ENCODE peak calls at places on chromosomes 3 and 15, in ten cellular contexts. Q is transverse colon, T is neural progenitor cell, U is skeletal muscle cell, E is K562, L is tibial nerve, A is astrocyte of the spinal cord, V is NB4, Y is BE2C, G is fibroblast of lung. D is an unnamed sample.

GRCh38 chr3:30081904-30082303 is 524.5 kb upstream of the TGFBR2 start:
- DNase-seq in Q (peak; percentile 88), T (no peak), U (no peak), E (no peak), L (no peak), A (no peak), V (no peak), Y (no peak), G (no peak), D (no peak)

GRCh38 chr15:74793135-74794028 is 11.5 kb downstream of the CSK start:
- DNase-seq in Q (peak; percentile 59), T (no peak), U (no peak), E (no peak), L (no peak), A (peak; percentile 32), V (peak; percentile 66), Y (no peak), G (no peak), D (peak; percentile 85)

GRCh38 chr3:110886514-110886913 is 185.1 kb upstream of the NECTIN3 start:
- DNase-seq in Q (no peak), T (peak; percentile 86), U (no peak), E (no peak), L (no peak), A (no peak), V (no peak), Y (no peak), G (no peak), D (no peak)

GRCh38 chr3:118984699-118985098 is 49.9 kb downstream of the IGSF11 start:
- DNase-seq in Q (no peak), T (no peak), U (no peak), E (peak; percentile 32), L (no peak), A (no peak), V (no peak), Y (no peak), G (no peak), D (no peak)

GRCh38 chr3:51958603-51959521 is 3.7 kb downstream of the GPR62 start:
- DNase-seq in Q (no peak), T (no peak), U (no peak), E (no peak), L (no peak), A (no peak), V (no peak), Y (no peak), G (no peak), D (no peak)

GRCh38 chr3:8623741-8624140 is 20.9 kb downstream of the SSUH2 start:
- DNase-seq in Q (no peak), T (no peak), U (no peak), E (no peak), L (no peak), A (no peak), V (no peak), Y (no peak), G (no peak), D (no peak)

GRCh38 chr3:106533097-106533496 is 664.3 kb upstream of the CBLB start:
- DNase-seq in Q (no peak), T (no peak), U (no peak), E (no peak), L (no peak), A (no peak), V (no peak), Y (no peak), G (peak; percentile 50), D (no peak)

GRCh38 chr3:21573291-21573690 is 177.7 kb downstream of the ZNF385D start:
- DNase-seq in Q (no peak), T (no peak), U (peak; percentile 9), E (no peak), L (no peak), A (no peak), V (peak; percentile 48), Y (no peak), G (peak; percentile 66), D (no peak)

GRCh38 chr15:34732430-34732829 is 22.4 kb downstream of the GJD2 start:
- DNase-seq in Q (no peak), T (no peak), U (no peak), E (no peak), L (no peak), A (no peak), V (no peak), Y (no peak), G (no peak), D (no peak)

GRCh38 chr3:56801151-56801596 is 575 bp downstream of the ARHGEF3 start:
- DNase-seq in Q (no peak), T (no peak), U (no peak), E (no peak), L (no peak), A (no peak), V (no peak), Y (no peak), G (no peak), D (peak; percentile 36)

GRCh38 chr3:38560996-38561717 is 65.0 kb downstream of the EXOG start:
- DNase-seq in Q (no peak), T (no peak), U (no peak), E (no peak), L (no peak), A (no peak), V (no peak), Y (no peak), G (no peak), D (no peak)

GRCh38 chr15:35764661-35765519 is 218.9 kb upstream of the DPH6 start:
- DNase-seq in Q (no peak), T (no peak), U (no peak), E (no peak), L (no peak), A (no peak), V (no peak), Y (no peak), G (no peak), D (no peak)

GRCh38 chr15:25250906-25251622 is 187.8 kb downstream of the UBE3A start:
- DNase-seq in Q (no peak), T (no peak), U (no peak), E (no peak), L (no peak), A (no peak), V (no peak), Y (peak; percentile 2), G (no peak), D (no peak)

GRCh38 chr15:25251700-25252390 is 187.0 kb downstream of the UBE3A start:
- DNase-seq in Q (peak; percentile 3), T (no peak), U (no peak), E (no peak), L (no peak), A (no peak), V (no peak), Y (peak; percentile 2), G (no peak), D (no peak)

GRCh38 chr15:25248583-25249235 is 190.1 kb downstream of the UBE3A start:
- DNase-seq in Q (peak; percentile 2), T (no peak), U (no peak), E (no peak), L (no peak), A (no peak), V (no peak), Y (peak; percentile 2), G (no peak), D (no peak)

GRCh38 chr15:25249236-25250010 is 189.4 kb downstream of the UBE3A start:
- DNase-seq in Q (peak; percentile 1), T (no peak), U (no peak), E (no peak), L (no peak), A (no peak), V (no peak), Y (no peak), G (no peak), D (no peak)

GRCh38 chr15:25250011-25250596 is 188.7 kb downstream of the UBE3A start:
- DNase-seq in Q (peak; percentile 0), T (no peak), U (no peak), E (no peak), L (no peak), A (no peak), V (no peak), Y (peak; percentile 4), G (no peak), D (no peak)
- H3K4me3 ChIP-seq in Q (no peak overlapping the region), T (no peak overlapping the region), U (no peak overlapping the region), E (no peak overlapping the region), L (no peak overlapping the region), A (no peak overlapping the region), V (no peak overlapping the region), Y (no peak overlapping the region), G (no peak overlapping the region), D (no peak overlapping the region)

GRCh38 chr3:111999924-112000835 is 1.5 kb downstream of the TAGLN3 start:
- DNase-seq in Q (no peak), T (no peak), U (no peak), E (no peak), L (no peak), A (no peak), V (no peak), Y (no peak), G (no peak), D (no peak)
- H3K4me3 ChIP-seq in Q (no peak overlapping the region), T (peak overlapping the region; percentile 66), U (peak overlapping the region; percentile 49), E (no peak overlapping the region), L (no peak overlapping the region), A (peak overlapping the region; percentile 51), V (no peak overlapping the region), Y (peak overlapping the region; percentile 79), G (no peak overlapping the region), D (no peak overlapping the region)

DNA sequence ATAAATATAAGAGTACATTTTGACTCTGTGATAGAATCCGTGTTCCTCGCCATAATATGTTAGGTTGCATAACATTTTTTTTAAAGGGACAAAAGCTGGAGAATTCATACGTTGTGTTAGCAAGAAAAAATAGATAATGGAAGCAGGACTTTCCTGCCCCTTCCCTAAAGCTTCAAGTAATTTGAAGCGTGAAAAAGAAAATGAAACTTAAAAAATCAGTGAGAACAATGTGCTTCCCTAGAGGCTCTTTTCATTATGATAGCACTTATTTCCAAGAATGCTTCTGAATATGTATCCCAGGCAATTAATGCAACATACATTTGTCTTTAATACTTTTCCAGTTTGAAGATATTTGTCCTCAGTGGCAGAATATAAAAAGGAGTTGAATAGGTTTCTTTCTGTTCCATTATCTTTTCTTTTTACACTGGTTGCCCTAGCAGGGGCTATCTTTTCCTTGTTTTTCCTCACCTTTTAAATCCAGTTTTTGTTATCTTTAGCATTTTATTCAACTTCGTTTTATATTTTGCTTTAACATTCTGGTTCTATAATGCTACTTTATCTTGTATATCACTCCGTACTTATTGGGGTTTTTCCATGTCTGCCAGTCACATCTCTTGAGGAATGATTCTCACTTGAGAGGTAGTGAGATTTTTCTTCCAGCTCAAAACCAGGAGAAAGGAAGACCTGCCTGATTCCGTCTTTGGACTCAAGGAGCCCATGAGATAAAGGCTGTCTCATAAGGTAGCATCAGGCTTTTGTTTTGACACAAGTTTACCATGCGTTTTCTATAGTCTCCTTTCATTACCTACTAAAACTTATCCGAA is 113.8 kb downstream of the MBNL1 start:
- DNase-seq in Q (no peak), T (no peak), U (no peak), E (no peak), L (no peak), A (no peak), V (no peak), Y (no peak), G (no peak), D (no peak)
- H3K4me3 ChIP-seq in Q (peak overlapping the region; percentile 2), T (no peak overlapping the region), U (no peak overlapping the region), E (no peak overlapping the region), L (peak overlapping the region; percentile 22), A (no peak overlapping the region), V (no peak overlapping the region), Y (no peak overlapping the region), G (peak overlapping the region; percentile 15), D (no peak overlapping the region)

DNA sequence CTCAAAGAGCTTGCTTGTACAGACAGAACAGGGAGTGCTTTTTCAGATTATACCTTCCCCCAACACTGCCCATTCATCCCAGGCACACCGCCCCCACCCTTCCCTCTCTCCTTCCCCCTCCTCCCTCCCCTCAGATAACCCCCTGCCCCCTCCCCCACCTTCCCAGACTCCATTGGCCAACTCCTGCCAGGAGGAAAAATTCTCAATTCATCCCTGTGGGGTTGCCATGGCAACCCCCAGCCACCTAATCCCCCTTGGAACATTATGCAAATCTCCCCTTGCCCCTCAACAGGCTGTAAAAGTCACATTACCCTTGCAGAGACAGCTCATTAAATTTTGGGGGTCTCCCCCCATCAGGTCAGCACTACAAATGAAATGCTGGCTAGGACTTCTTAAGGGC is 14.3 kb downstream of the TLE3 start:
- DNase-seq in Q (no peak), T (peak; percentile 95), U (no peak), E (no peak), L (no peak), A (no peak), V (no peak), Y (no peak), G (no peak), D (no peak)
- H3K4me3 ChIP-seq in Q (no peak overlapping the region), T (peak overlapping the region; percentile 37), U (no peak overlapping the region), E (no peak overlapping the region), L (no peak overlapping the region), A (no peak overlapping the region), V (no peak overlapping the region), Y (no peak overlapping the region), G (no peak overlapping the region), D (no peak overlapping the region)